ENCODE peak calls at places on chromosomes 12 and 14, in eight cellular contexts. L, T, O, N, E, D, Y and V are unnamed samples.

GRCh38 chr12:25419595-25419994 is 133.5 kb downstream of the LMNTD1 start:
- DNase-seq in N (no peak), D (no peak), E (no peak), L (no peak), T (no peak), O (no peak), Y (no peak), V (no peak)

GRCh38 chr14:70641548-70642312 is at the start of gene TTC9:
- DNase-seq in D (no peak), T (no peak), Y (no peak), O (no peak), E (no peak), N (no peak), L (peak; percentile 34), V (no peak)

GRCh38 chr14:71139058-71139946 is 232.0 kb downstream of the PCNX1 start:
- DNase-seq in N (peak; percentile 20), L (peak; percentile 56), T (peak; percentile 40), E (no peak), D (peak; percentile 39), Y (peak; percentile 44), O (peak; percentile 58), V (no peak)

GRCh38 chr14:39268393-39268792 is 34.7 kb downstream of the MIA2 start:
- DNase-seq in T (no peak), E (no peak), Y (no peak), D (peak; percentile 57), N (no peak), O (peak; percentile 43), L (no peak), V (no peak)

GRCh38 chr14:33916663-33917565 is 34.0 kb downstream of the EGLN3 start:
- DNase-seq in E (no peak), D (peak; percentile 74), N (no peak), T (no peak), L (no peak), O (peak; percentile 62), Y (no peak), V (peak; percentile 12)

GRCh38 chr14:105294142-105294597 is 6.6 kb downstream of the BRF1 start:
- DNase-seq in O (peak; percentile 23), T (no peak), D (peak; percentile 61), L (no peak), N (peak; percentile 81), E (no peak), Y (peak; percentile 62), V (no peak)

GRCh38 chr12:9041321-9041720 is 52.0 kb downstream of the KLRG1 start:
- DNase-seq in E (no peak), N (no peak), T (peak; percentile 24), L (no peak), D (peak; percentile 43), O (no peak), Y (no peak), V (no peak)

GRCh38 chr14:79587194-79587593 is 624.1 kb downstream of the DIO2 start:
- DNase-seq in L (no peak), E (no peak), Y (no peak), T (no peak), D (peak; percentile 47), N (no peak), O (no peak), V (no peak)

GRCh38 chr14:105856676-105857222 is 330.4 kb downstream of the TMEM121 start:
- DNase-seq in L (peak; percentile 10), N (no peak), Y (no peak), E (peak; percentile 50), D (no peak), O (no peak), T (peak; percentile 8), V (no peak)

GRCh38 chr14:41349289-41349910 is 257.3 kb upstream of the LRFN5 start:
- DNase-seq in E (no peak), T (no peak), L (no peak), N (no peak), O (no peak), D (no peak), Y (no peak), V (no peak)

GRCh38 chr12:92764820-92765219 is 62.0 kb downstream of the PLEKHG7 start:
- DNase-seq in L (no peak), N (no peak), O (no peak), E (no peak), Y (no peak), D (peak; percentile 58), T (no peak), V (no peak)

GRCh38 chr12:15154108-15154507 is 67.1 kb downstream of the RERG start:
- DNase-seq in D (no peak), L (no peak), Y (no peak), T (no peak), O (no peak), N (no peak), E (no peak), V (no peak)

GRCh38 chr14:90663680-90664079 is 152.6 kb downstream of the TTC7B start:
- DNase-seq in O (no peak), L (no peak), T (no peak), E (no peak), N (no peak), D (no peak), Y (no peak), V (no peak)

GRCh38 chr14:35369701-35370191 is 34.8 kb downstream of the NFKBIA start:
- DNase-seq in D (peak; percentile 46), N (no peak), E (no peak), Y (no peak), L (no peak), O (no peak), T (no peak), V (peak; percentile 66)

GRCh38 chr12:94792690-94793089 is 142.3 kb upstream of the TMCC3 start:
- DNase-seq in T (peak; percentile 57), L (no peak), D (no peak), Y (no peak), N (no peak), E (no peak), O (no peak), V (no peak)

GRCh38 chr12:27671865-27672264 is 24.4 kb upstream of the REP15 start:
- DNase-seq in Y (no peak), D (no peak), N (no peak), T (no peak), O (no peak), L (no peak), E (no peak), V (no peak)

GRCh38 chr12:16358896-16359295 is 11.5 kb downstream of the MGST1 start:
- DNase-seq in L (no peak), Y (no peak), O (no peak), E (no peak), T (no peak), N (no peak), D (peak; percentile 33), V (no peak)

DNA sequence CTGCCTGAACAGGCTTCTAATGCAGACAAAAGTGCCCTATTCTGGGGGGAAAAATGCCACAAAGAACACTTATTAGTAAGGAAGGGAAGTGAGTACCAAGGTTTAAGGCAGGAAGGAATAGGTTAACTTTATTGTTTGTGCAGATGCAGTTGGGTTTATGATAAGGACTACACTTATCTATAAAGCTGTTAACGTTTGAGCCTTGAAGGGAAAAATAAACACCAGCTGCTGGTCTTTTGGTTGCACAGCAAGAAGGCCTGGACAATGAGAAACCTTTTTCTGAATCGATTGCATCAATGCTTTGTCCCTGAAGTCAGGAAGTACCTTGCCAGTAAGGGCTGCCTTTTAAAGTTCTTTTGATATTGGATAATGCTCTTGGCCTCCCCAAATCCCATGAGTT is 407.8 kb downstream of the ATP23 start:
- DNase-seq in T (no peak), O (no peak), E (no peak), L (no peak), N (no peak), Y (no peak), D (peak; percentile 38), V (no peak)
- H3K27ac ChIP-seq in T (no peak overlapping the region), O (no peak overlapping the region), E (no peak overlapping the region), L (no peak overlapping the region), N (no peak overlapping the region), Y (no peak overlapping the region), D (no peak overlapping the region), V (no peak overlapping the region)

DNA sequence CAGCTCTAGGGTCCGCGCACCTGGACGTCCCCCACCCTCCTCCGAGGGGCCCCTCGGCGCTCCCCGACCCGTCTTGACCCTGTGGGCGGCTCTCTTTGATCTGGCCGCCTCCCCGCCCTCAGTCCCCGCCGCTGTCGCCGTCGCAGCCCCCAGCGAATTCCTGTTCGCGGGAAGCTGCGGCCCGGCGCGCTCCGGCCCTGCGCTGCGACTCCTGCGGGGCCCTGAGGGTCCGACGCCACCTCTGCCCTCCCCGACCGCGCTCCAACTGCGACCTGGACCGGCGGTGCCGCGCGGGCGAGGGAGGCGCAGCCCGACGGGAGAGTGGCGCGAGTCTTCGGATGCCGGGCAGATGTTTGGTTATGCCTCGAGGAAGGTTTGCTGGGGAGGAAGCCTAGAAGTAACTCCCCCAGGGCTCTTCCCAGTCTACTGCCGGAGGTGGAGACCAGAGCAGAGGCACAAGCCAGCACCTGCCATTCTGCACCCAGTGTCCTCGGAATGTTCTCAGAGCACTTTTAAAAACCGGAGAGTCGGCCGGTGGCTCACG is 440 bp upstream of the ISM2 start:
- DNase-seq in L (no peak), O (peak; percentile 38), E (peak; percentile 35), Y (no peak), D (no peak), T (no peak), N (no peak), V (no peak)
- H3K27ac ChIP-seq in L (no peak overlapping the region), O (no peak overlapping the region), E (no peak overlapping the region), Y (no peak overlapping the region), D (no peak overlapping the region), T (no peak overlapping the region), N (no peak overlapping the region), V (no peak overlapping the region)

DNA sequence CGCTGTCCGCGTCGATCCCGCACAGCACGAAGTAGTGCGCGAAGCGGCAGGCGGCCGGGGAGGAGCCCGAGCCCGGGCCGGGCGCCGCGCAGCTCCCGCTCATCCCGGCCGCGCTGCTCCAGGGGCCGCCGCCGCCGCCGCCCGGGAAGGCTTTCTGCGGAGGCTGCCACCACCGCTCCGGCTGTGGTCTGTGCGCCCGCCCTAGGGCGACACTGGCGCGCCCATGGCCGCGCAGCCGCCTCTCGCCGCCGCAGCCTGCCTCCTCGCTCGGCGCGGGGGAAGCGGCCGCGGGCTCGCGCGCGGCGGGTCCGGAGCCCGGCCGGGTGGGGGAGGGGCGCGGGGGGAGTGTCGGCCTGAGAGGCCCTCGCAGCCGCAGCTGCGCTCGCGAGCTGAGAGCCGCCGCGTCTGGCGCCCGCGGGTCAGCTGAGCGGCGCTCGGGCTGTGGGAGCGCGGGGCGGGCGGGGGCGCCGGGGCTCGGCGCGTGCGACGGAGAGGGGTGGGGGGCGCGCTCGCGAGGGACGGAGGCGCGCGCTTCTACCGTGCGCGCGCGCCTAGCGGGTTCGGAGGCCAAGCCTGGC is at the start of gene DENND5B:
- DNase-seq in Y (no peak), O (peak; percentile 70), D (peak; percentile 67), E (peak; percentile 89), N (no peak), L (peak; percentile 80), T (peak; percentile 86), V (no peak)
- H3K27ac ChIP-seq in Y (no peak within 1 kb of the TSS), O (peak within 1 kb of the TSS; percentile 35), D (peak within 1 kb of the TSS; percentile 87), E (peak within 1 kb of the TSS; percentile 98), N (no peak within 1 kb of the TSS), L (peak within 1 kb of the TSS; percentile 96), T (peak within 1 kb of the TSS; percentile 99), V (peak within 1 kb of the TSS; percentile 33)

DNA sequence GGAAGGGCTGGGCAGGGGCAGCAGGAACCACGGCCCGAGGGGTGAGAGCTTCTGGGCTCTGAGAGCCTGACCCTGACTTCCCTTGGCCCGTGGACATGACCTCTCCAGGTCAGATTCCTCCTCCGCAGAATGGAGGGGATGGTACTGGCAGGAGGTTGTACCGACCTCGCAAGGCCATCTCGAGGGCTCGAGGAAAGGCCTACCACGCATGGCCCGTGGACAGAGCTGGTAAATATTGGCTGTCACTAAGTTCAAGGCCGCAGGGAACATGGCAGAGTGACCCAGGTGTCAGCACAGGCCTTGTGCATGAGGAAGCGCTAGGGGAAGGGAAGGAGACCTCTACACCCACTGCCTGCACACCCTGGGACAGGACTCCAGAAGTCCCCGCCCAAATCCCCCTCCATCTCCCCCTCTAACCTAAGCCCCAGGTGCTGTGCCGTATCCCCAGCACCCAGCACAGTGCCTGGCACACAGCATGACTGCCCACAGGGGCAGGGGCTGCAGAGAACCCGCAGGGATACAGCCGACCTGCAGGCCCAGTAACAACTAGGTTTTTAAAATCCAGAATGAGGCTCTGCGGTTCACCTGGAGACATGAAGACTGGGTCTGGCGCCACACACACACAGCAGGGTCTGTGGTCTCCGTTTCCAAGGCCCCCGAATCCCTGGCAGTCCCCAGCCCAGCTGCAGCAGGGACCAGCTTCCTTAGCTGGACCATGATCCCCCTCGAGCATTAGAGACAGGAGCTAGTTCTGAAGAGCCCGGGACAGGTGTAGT is 54.8 kb upstream of the PPP2R5C start:
- DNase-seq in O (no peak), L (no peak), T (no peak), D (no peak), N (no peak), E (no peak), Y (no peak), V (no peak)
- H3K27ac ChIP-seq in O (no peak overlapping the region), L (peak overlapping the region; percentile 49), T (no peak overlapping the region), D (no peak overlapping the region), N (peak overlapping the region; percentile 82), E (peak overlapping the region; percentile 52), Y (peak overlapping the region; percentile 62), V (no peak overlapping the region)